ENCODE peak calls at places on chromosomes 16 and 17, in eight cellular contexts. U is GM23248; V is CD4-positive, alpha-beta memory T cell; E is uterus; B is right lobe of liver; O is GM23338; F is PC-9; R is cardiac muscle cell. H is an unnamed sample.

GRCh38 chr16:47370536-47370935 is 90.3 kb downstream of the ITFG1 start:
- DNase-seq in R (no peak), O (no peak), F (no peak), U (no peak), B (no peak), V (no peak), E (no peak), H (no peak)

GRCh38 chr17:16419074-16419928 is 3.9 kb downstream of the TRPV2 start:
- DNase-seq in F (peak), V (no peak), E (no peak), U (peak), B (no peak), R (peak), O (no peak), H (peak)

GRCh38 chr17:8254881-8255280 is 5.8 kb downstream of the PFAS start:
- DNase-seq in F (no peak), U (no peak), E (no peak), O (no peak), V (no peak), B (no peak), R (no peak), H (no peak)

GRCh38 chr17:66778531-66778930 is 56.4 kb upstream of the CACNG5 start:
- DNase-seq in R (no peak), B (no peak), O (no peak), E (no peak), V (no peak), F (no peak), U (no peak), H (no peak)

GRCh38 chr17:81020767-81021497 is 14.0 kb upstream of the BAIAP2 start:
- DNase-seq in U (peak), B (no peak), R (peak), F (no peak), O (no peak), V (no peak), E (peak), H (no peak)

GRCh38 chr16:57127037-57127763 is 34.8 kb downstream of the CPNE2 start:
- DNase-seq in E (no peak), O (no peak), U (no peak), B (no peak), F (no peak), R (no peak), V (no peak), H (no peak)

GRCh38 chr16:55257971-55258613 is 65.9 kb upstream of the IRX6 start:
- DNase-seq in V (peak), E (no peak), U (peak), B (peak), O (peak), F (no peak), R (peak), H (no peak)

GRCh38 chr17:79065105-79065670 is 9.4 kb upstream of the ENGASE start:
- DNase-seq in R (peak), V (peak), F (no peak), B (no peak), U (peak), E (no peak), O (peak), H (no peak)

GRCh38 chr16:84356591-84357116 is 11.7 kb upstream of the ATP2C2 start:
- DNase-seq in V (no peak), F (peak), U (peak), O (no peak), B (no peak), E (no peak), R (no peak), H (no peak)

GRCh38 chr16:12208341-12209035 is 232.0 kb downstream of the SNX29 start:
- DNase-seq in F (no peak), E (no peak), B (no peak), R (no peak), U (peak), V (no peak), O (no peak), H (no peak)

GRCh38 chr17:46948544-46948943 is 25.6 kb downstream of the GOSR2 start:
- DNase-seq in E (no peak), V (no peak), B (no peak), R (no peak), U (no peak), O (no peak), F (no peak), H (no peak)

GRCh38 chr17:29294580-29294900 is 592 bp upstream of the NUFIP2 start:
- DNase-seq in B (no peak), O (no peak), F (no peak), R (no peak), E (no peak), V (no peak), U (no peak), H (no peak)
- H3K27ac ChIP-seq in B (peak), O (peak), F (peak), R (peak), E (peak), V (peak), U (peak), H (peak)

GRCh38 chr17:40447148-40447644 is 3.9 kb downstream of the IGFBP4 start:
- DNase-seq in B (peak), U (no peak), R (peak), E (peak), V (no peak), F (no peak), O (no peak), H (no peak)

GRCh38 chr17:40443988-40444899 is 994 bp downstream of the IGFBP4 start:
- DNase-seq in E (no peak), F (peak), O (peak), V (no peak), U (peak), R (peak), B (no peak), H (no peak)

GRCh38 chr17:40448213-40448638 is 5.0 kb downstream of the IGFBP4 start:
- DNase-seq in R (peak), B (peak), E (peak), F (no peak), O (no peak), U (peak), V (no peak), H (no peak)

GRCh38 chr17:40443196-40443987 is at the start of gene IGFBP4:
- DNase-seq in E (peak), O (peak), B (peak), U (peak), V (peak), F (peak), R (peak), H (no peak)

DNA sequence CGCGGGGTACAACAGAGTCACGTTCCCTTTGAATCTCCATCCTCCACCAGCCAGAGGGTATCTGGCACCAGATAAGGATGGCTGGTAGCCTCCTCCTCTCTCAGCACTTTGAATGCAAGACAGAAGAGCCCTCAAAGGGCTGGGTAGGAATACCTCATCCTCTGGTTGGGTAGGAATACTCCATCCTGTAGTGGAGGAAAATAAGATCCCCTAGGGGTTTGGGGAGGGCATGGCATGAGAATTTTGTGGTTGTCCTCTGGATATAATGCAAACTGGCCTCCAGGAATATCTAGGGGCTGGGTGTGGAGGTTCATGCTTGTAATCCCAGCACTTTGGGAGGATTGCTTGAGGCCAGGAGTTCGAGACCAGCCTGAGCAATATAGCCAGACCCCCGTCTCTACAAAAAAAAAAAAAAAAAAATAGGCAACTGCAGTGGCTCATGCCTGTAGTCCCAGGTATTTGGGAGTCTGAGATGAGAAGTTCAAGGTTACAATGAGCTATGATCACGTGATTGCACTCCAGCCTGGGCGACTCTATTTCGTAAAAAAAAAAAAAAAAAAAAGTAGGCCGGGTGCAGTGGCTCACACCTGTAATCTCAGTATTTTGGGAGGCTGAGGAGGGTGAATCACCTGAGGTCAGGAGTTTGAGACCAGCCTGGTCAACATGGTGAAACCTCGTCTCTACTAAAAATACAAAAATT is 2.7 kb downstream of the IGFBP4 start:
- DNase-seq in O (peak), B (no peak), V (no peak), E (no peak), R (peak), U (peak), F (no peak), H (no peak)
- H3K4me3 ChIP-seq in O (peak), B (peak), V (peak), E (peak), R (no peak), U (peak), F (peak), H (peak)

DNA sequence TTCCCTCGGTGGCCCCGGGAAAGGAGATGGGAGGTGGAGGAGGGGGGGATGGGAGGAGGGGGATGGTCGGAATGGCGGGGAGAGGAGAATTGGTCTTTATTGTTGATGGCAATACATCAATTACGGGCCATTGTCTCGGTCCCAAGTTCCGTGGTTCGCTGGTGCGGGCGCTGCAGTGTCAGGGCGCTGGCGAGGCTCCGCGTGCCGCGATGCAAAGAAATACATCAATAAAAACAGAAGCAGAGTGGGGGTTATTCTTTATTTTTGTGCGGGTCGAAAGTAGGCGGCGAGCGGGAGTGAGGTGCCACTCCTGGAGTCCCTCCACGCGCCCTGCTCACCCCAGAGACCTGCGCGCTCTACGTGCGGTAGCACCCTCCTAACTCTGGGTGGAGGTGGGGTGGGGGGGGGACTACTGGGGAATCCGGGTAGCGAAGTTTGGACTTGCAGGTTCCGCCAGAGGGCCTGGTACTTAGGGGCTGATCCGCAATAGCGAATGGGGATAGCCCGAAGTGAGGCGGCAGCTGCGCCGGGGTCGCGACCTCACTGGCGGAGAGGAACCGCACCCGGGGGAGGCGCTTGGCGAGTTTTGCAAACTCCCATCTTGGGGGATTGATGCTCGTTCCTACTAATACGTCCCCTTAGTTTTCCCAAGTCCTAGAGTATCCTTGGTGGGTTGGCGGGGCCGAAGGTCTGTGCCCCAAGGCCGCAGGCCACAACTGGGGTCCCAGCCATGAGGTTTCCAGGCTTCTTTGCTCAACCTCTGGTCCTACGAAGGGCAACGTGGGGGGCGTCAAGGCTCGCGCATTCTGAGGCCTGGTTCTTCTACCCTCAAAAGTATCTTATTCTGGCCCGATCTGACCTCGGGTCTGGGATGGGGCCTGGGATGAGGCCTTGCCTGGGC is 3.5 kb upstream of the SALL1 start:
- DNase-seq in R (no peak), U (no peak), V (no peak), B (peak), F (no peak), O (peak), E (peak), H (no peak)
- H3K27ac ChIP-seq in R (no peak), U (no peak), V (no peak), B (peak), F (no peak), O (peak), E (peak), H (peak)

DNA sequence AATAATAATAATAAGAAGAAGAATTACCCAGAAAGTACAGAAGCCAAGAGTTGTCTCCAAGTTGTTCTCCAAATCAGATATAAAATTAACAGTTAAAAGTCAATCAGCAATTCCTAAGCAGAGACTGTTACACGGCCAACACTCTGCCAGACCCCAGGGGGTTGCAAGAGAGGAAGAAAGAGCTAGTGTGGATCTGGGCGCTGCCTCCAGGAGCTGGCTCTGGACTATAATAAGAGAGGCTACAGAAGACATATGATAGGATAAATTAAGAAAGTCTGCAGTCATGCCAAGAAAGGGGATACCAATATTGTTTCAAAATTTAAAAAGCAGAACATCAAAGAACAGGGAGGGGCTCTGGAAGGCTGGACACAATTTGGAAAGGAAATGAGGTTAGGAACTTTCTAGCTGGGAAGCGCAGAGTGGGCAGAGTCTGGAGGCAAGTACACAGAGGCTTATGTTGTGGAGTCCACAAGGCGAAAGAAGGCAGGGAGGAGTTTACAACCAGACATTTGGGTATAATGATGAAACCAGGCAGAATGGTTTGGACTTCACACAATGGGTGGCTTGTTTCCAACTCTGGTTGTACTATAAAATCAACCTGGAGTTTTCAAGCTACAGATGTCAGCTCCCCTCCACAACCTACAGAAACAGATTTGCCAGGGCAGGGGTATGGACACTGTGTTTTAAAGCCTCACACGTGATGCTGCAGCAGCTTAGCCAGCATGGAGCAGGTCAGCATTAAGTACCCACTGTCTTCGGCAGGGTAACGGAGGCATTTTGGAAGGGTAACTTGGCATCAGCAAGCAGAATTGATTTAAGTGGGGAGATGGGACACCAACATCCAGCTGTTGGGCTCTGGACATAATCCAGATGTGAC is 49.4 kb downstream of the SLC39A11 start:
- DNase-seq in U (peak), O (no peak), F (no peak), V (no peak), B (no peak), R (peak), E (no peak), H (no peak)
- H3K4me3 ChIP-seq in U (peak), O (no peak), F (no peak), V (no peak), B (no peak), R (no peak), E (no peak), H (no peak)

GRCh38 chr16:75733305-75734141 is 7.2 kb upstream of the CPHXL start:
- DNase-seq in E (peak), R (peak), O (no peak), U (peak), V (no peak), F (peak), B (no peak), H (peak)
- H3K27ac ChIP-seq in E (peak), R (no peak), O (no peak), U (no peak), V (no peak), F (no peak), B (no peak), H (peak)

GRCh38 chr17:40564195-40564882 is 933 bp downstream of the CCR7 start:
- DNase-seq in U (no peak), F (no peak), V (peak), E (no peak), B (no peak), R (no peak), O (no peak), H (no peak)

GRCh38 chr17:40561871-40562611 is 3.2 kb downstream of the CCR7 start:
- DNase-seq in F (no peak), U (peak), R (no peak), E (no peak), B (no peak), O (no peak), V (peak), H (no peak)

GRCh38 chr17:40564883-40565744 is at the start of gene CCR7:
- DNase-seq in B (no peak), R (no peak), V (peak), F (no peak), O (no peak), U (no peak), E (no peak), H (no peak)

GRCh38 chr17:40562841-40563370 is 2.4 kb downstream of the CCR7 start:
- DNase-seq in V (no peak), R (no peak), E (no peak), B (no peak), O (no peak), U (no peak), F (no peak), H (no peak)

DNA sequence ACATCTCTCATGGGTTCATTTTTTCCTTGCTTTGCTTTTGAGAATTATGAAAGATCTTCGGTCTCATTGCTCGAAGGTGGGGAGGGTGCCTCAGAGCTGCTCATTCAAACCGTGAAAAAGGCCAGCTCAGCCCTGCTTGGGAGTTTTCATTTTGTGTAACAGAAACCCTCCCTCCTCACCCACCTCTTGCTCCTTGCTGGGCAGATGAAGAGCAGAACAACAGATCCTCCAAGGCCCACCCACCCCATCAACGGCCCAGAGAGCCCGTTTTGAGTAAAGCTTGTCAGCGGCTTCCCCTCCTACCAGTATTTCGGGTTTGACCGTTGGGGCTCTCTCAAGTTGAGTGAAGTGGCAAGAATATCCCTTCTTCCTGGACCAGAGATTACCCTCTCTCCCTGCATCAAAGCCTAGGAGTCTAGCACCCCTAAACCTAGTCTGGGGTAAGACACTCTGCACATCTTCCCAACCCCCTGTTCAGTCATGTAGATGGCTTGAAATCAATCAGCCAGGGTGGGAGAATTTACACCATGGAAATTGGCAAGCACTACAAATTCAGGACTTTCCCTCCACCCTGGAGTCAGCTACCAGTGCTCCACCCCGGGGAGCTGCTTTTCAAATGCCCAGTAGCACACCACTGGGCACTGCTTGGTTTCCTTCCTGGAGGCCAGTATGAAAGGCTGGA is 1.8 kb downstream of the CCR7 start:
- DNase-seq in R (no peak), F (no peak), B (no peak), O (no peak), V (no peak), E (no peak), U (no peak), H (no peak)
- H3K4me3 ChIP-seq in R (no peak), F (no peak), B (no peak), O (no peak), V (peak), E (no peak), U (no peak), H (no peak)